ENCODE peak calls at places on chromosomes 7 and 10, in four cellular contexts. M is cardiac muscle cell, I is pancreas, L is brain microvascular endothelial cell. K is an unnamed sample.

GRCh38 chr10:62728479-62728878 is 76.0 kb upstream of the ADO start:
- DNase-seq in I (no peak), M (peak), L (no peak), K (no peak)

GRCh38 chr7:49001610-49002033 is 77.3 kb downstream of the CDC14C start:
- DNase-seq in I (no peak), L (no peak), M (peak), K (no peak)

GRCh38 chr10:11724938-11725776 is 17.0 kb upstream of the ECHDC3 start:
- DNase-seq in L (peak), I (no peak), M (peak), K (peak)

GRCh38 chr10:132611986-132612385 is 74.4 kb downstream of the INPP5A start:
- DNase-seq in L (no peak), M (no peak), I (no peak), K (no peak)

GRCh38 chr10:49275896-49276295 is 23.1 kb upstream of the C10orf71 start:
- DNase-seq in M (no peak), I (no peak), L (no peak), K (no peak)

GRCh38 chr10:113381906-113382562 is 170.8 kb upstream of the HABP2 start:
- DNase-seq in M (peak), I (no peak), L (peak), K (no peak)

GRCh38 chr7:41696323-41696916 is 6.5 kb downstream of the INHBA start:
- DNase-seq in M (peak), I (peak), L (peak), K (peak)

GRCh38 chr7:140898794-140899548 is 25.8 kb downstream of the BRAF start:
- DNase-seq in L (no peak), M (peak), I (no peak), K (no peak)

GRCh38 chr7:40470111-40470736 is 335.4 kb downstream of the SUGCT start:
- DNase-seq in L (peak), M (peak), I (no peak), K (no peak)

GRCh38 chr10:50222199-50222598 is 29.1 kb downstream of the ASAH2 start:
- DNase-seq in M (no peak), L (no peak), I (no peak), K (no peak)

GRCh38 chr10:60944910-60945297 is 919 bp upstream of the RHOBTB1 start:
- DNase-seq in L (no peak), M (no peak), I (no peak), K (no peak)

GRCh38 chr10:60942604-60943269 is 1.2 kb downstream of the RHOBTB1 start:
- DNase-seq in I (peak), M (peak), L (peak), K (no peak)

GRCh38 chr10:60944159-60944909 is at the start of gene RHOBTB1:
- DNase-seq in I (peak), L (peak), M (peak), K (no peak)

GRCh38 chr10:60942134-60942533 is 1.9 kb downstream of the RHOBTB1 start:
- DNase-seq in L (no peak), M (no peak), I (no peak), K (no peak)

GRCh38 chr10:60943372-60944158 is 420 bp downstream of the RHOBTB1 start:
- DNase-seq in M (peak), L (peak), I (peak), K (no peak)
- TF ChIP-seq CTCF in M (no peak), L (peak), I (no peak), K (no peak)

DNA sequence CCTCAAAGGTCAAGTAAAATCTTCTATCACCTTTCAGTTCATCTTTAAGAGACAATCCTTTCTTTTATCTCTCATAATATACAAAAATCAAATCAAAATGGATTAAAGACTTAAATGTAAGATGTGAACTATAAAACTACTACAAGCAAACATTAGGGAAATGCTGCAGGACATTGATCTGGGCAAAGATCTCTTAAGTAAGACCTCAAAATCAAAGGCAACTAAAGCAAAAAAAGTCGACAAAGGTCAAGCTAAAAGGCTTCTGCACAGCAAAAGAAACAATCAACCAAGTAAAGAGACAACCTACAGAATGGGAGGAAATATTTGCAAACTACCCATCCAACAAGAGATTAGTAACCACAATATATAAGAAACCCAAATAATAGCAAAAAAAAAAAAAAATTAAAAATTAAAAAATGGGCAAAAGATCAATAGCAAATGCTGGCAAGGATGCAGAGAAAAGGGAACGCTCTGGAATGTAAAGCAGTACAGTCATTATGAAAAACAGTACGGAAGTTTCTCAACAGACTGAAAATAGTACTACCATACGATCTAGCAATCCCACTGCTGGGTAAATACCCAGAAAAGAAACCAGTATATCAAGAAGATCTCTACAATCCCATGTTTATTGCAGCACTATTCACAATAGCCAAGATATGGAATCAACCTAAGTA is 41.7 kb downstream of the TNPO3 start:
- DNase-seq in L (no peak), I (no peak), M (no peak), K (no peak)
- H3K27ac ChIP-seq in L (no peak), I (no peak), M (no peak), K (no peak)

DNA sequence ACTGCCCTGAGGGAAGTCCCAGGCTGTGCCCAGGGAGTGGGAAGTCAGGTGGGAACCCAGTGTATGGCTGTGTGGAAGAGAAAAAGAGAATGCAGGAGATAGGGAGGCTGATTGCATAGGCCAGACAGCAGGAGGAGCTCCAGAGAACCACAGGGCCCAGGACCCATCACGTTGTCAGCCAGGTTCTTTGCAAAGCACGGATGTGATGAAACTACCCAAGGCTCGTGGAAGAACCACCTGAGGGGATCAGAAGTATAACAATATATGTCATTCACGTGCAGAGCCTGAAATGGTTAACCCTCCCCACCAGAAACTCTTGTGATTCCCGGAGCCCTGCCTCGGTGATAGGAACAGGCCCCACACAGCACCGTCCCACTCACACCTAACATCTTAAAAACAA is 83.6 kb downstream of the LARP4B start:
- DNase-seq in I (no peak), L (no peak), M (peak), K (no peak)
- TF ChIP-seq CTCF in I (no peak), L (peak), M (peak), K (no peak)

GRCh38 chr10:79238606-79239005 is 108.7 kb upstream of the PPIF start:
- DNase-seq in M (no peak), I (no peak), L (no peak), K (no peak)
- H3K27ac ChIP-seq in M (peak), I (no peak), L (no peak), K (peak)

DNA sequence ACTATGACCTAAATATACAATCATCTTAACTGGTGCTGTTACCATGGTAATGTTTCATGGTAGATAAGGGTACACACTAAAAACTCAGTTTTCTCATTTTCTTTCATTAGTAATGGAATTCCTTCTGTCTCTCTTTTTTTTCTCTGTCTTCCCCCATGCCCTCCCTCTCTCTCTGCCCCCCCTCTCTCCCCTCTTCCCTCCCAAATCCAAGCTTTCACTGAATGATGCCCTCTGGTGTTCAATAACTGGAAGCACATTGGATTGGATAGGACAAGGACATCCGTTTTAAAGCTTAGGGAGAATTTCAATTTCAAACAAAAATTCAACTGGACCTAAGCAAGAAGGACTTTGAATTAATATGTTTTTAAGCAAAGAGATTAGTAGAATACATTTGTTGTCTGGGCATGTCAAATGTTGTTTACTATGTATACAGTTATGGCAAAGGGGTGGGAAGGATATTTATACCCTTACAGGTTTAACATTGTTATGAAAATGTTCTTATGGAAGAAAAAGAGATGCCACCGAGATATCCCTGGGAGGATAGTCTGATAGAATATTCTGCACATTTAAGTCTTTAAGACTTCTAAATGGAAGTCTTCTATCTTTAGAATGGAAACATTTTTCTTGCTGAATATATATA is 6.1 kb downstream of the CHRM2 start:
- DNase-seq in L (no peak), I (no peak), M (peak), K (no peak)
- TF ChIP-seq CTCF in L (peak), I (no peak), M (peak), K (peak)

K was measured in AG04450.